ENCODE peak calls at places on chromosomes 1 and 21, in nine cellular contexts. F is CD8-positive, alpha-beta T cell; M is choroid plexus epithelial cell; W is MCF 10A; G is foreskin fibroblast; Q is left lung; L is GM12865; S is Peyer's patch; C is fibroblast of lung. T is an unnamed sample.

GRCh38 chr1:30675761-30676160 is 47.6 kb downstream of the MATN1 start:
- DNase-seq in C (peak), W (peak), L (no peak), Q (no peak), S (no peak), G (peak), F (no peak), M (peak), T (no peak)

GRCh38 chr1:62271932-62272728 is 47.1 kb downstream of the KANK4 start:
- DNase-seq in L (peak), M (no peak), G (peak), S (peak), Q (no peak), C (no peak), F (peak), W (no peak), T (no peak)

GRCh38 chr1:239125027-239125426 is 261.3 kb upstream of the CHRM3 start:
- DNase-seq in L (no peak), Q (no peak), C (peak), W (peak), F (no peak), M (no peak), G (peak), S (no peak), T (no peak)

GRCh38 chr1:41380979-41381690 is 19.9 kb downstream of the FOXO6 start:
- DNase-seq in M (no peak), L (no peak), G (peak), F (no peak), C (no peak), S (no peak), Q (no peak), W (no peak), T (peak)

GRCh38 chr1:241323510-241323909 is 33.5 kb downstream of the RGS7 start:
- DNase-seq in C (peak), W (peak), M (peak), Q (no peak), G (peak), S (no peak), F (no peak), L (peak), T (no peak)

GRCh38 chr1:91697322-91698260 is 188.4 kb downstream of the TGFBR3 start:
- DNase-seq in M (peak), S (no peak), Q (no peak), G (peak), F (peak), C (peak), L (peak), W (peak), T (peak)

GRCh38 chr1:12014141-12014981 is 4.9 kb upstream of the MIIP start:
- DNase-seq in M (no peak), G (peak), F (no peak), Q (peak), S (no peak), L (peak), W (no peak), C (peak), T (no peak)

GRCh38 chr1:2003564-2004131 is at the start of gene CFAP74:
- DNase-seq in Q (no peak), M (peak), F (no peak), G (peak), W (no peak), L (no peak), C (peak), S (no peak), T (no peak)

GRCh38 chr1:3727042-3727824 is 25.0 kb upstream of the CCDC27 start:
- DNase-seq in Q (no peak), G (peak), C (no peak), S (no peak), L (peak), F (no peak), W (no peak), M (peak), T (no peak)

GRCh38 chr21:25005388-25005787 is 601.9 kb downstream of the MRPL39 start:
- DNase-seq in W (peak), F (no peak), M (peak), S (no peak), G (peak), Q (no peak), L (no peak), C (peak), T (no peak)

GRCh38 chr1:37143818-37144217 is 109.5 kb upstream of the GRIK3 start:
- DNase-seq in Q (no peak), C (no peak), M (no peak), S (no peak), F (no peak), L (no peak), G (no peak), W (peak), T (no peak)

GRCh38 chr1:18535391-18536210 is 54.9 kb downstream of the KLHDC7A start:
- DNase-seq in G (no peak), F (no peak), L (no peak), S (peak), Q (no peak), C (no peak), W (no peak), M (no peak), T (no peak)

GRCh38 chr1:38829368-38829767 is 30.2 kb downstream of the RRAGC start:
- DNase-seq in W (no peak), F (no peak), M (peak), S (no peak), L (no peak), Q (no peak), C (no peak), G (no peak), T (no peak)

GRCh38 chr1:193914871-193915270 is 728.5 kb upstream of the B3GALT2 start:
- DNase-seq in Q (no peak), C (no peak), F (no peak), M (no peak), G (no peak), L (no peak), W (no peak), S (no peak), T (no peak)

GRCh38 chr1:230236951-230237350 is 169.9 kb downstream of the GALNT2 start:
- DNase-seq in L (no peak), M (peak), C (peak), W (no peak), F (no peak), G (peak), S (no peak), Q (no peak), T (no peak)

GRCh38 chr1:109011335-109011734 is 30.6 kb downstream of the WDR47 start:
- DNase-seq in L (no peak), F (no peak), W (no peak), Q (no peak), G (no peak), C (no peak), M (peak), S (no peak), T (no peak)

GRCh38 chr1:87598429-87598828 is 269.7 kb downstream of the LMO4 start:
- DNase-seq in C (no peak), G (no peak), F (no peak), M (peak), L (peak), S (no peak), W (no peak), Q (no peak), T (no peak)

GRCh38 chr1:218611916-218612580 is 266.9 kb downstream of the TGFB2 start:
- DNase-seq in Q (no peak), F (no peak), M (no peak), L (no peak), S (no peak), W (no peak), G (no peak), C (no peak), T (no peak)

GRCh38 chr1:21100496-21100895 is 76.2 kb downstream of the EIF4G3 start:
- DNase-seq in F (no peak), C (no peak), M (peak), W (peak), G (peak), L (no peak), Q (no peak), S (no peak), T (no peak)

GRCh38 chr1:42914092-42914625 is 44.5 kb downstream of the SLC2A1 start:
- DNase-seq in Q (no peak), S (no peak), W (no peak), M (no peak), G (no peak), C (no peak), L (no peak), F (no peak), T (no peak)

GRCh38 chr21:44892095-44892494 is 18.6 kb upstream of the PTTG1IP start:
- DNase-seq in S (no peak), W (no peak), L (no peak), C (no peak), G (no peak), Q (no peak), M (no peak), F (no peak), T (no peak)

GRCh38 chr1:117824612-117825011 is 104.8 kb downstream of the GDAP2 start:
- DNase-seq in W (no peak), F (no peak), G (no peak), L (no peak), Q (no peak), S (no peak), M (peak), C (peak), T (no peak)

GRCh38 chr21:36769051-36769867 is 70.3 kb downstream of the SIM2 start:
- DNase-seq in F (no peak), G (no peak), W (no peak), C (peak), M (peak), S (no peak), Q (no peak), L (no peak), T (no peak)

GRCh38 chr1:200153277-200154055 is 126.0 kb downstream of the NR5A2 start:
- DNase-seq in C (no peak), G (no peak), F (peak), M (peak), L (peak), S (no peak), Q (no peak), W (no peak), T (no peak)

GRCh38 chr1:100597784-100598183 is 59.8 kb downstream of the GPR88 start:
- DNase-seq in F (no peak), Q (no peak), G (no peak), M (peak), L (no peak), S (no peak), W (no peak), C (peak), T (no peak)

GRCh38 chr1:147500309-147500839 is 40.9 kb upstream of the BCL9 start:
- DNase-seq in G (no peak), Q (no peak), M (peak), W (no peak), L (no peak), F (no peak), C (no peak), S (no peak), T (no peak)

GRCh38 chr1:114152211-114153050 is 1.2 kb downstream of the SYT6 start:
- DNase-seq in W (no peak), S (no peak), F (no peak), M (peak), C (peak), L (no peak), Q (peak), G (peak), T (peak)

GRCh38 chr21:43262427-43262826 is 93.6 kb downstream of the CRYAA start:
- DNase-seq in C (no peak), W (no peak), M (no peak), S (no peak), G (no peak), Q (no peak), F (peak), L (no peak), T (no peak)

GRCh38 chr1:27605796-27606707 is 2.1 kb upstream of the AHDC1 start:
- DNase-seq in Q (no peak), L (peak), G (peak), M (peak), C (peak), S (peak), F (peak), W (peak), T (no peak)

GRCh38 chr21:28378026-28378425 is 614.7 kb downstream of the LTN1 start:
- DNase-seq in G (no peak), F (no peak), S (no peak), C (no peak), Q (no peak), W (no peak), M (no peak), L (no peak), T (no peak)

GRCh38 chr1:94048413-94049164 is 72.4 kb downstream of the ABCA4 start:
- DNase-seq in W (no peak), S (no peak), F (no peak), Q (no peak), L (no peak), M (peak), G (peak), C (peak), T (no peak)

GRCh38 chr1:201389066-201389465 is 10.1 kb downstream of the LAD1 start:
- DNase-seq in G (no peak), C (no peak), M (no peak), W (no peak), L (no peak), F (no peak), Q (no peak), S (no peak), T (no peak)

GRCh38 chr1:48387409-48387808 is 84.6 kb downstream of the SPATA6 start:
- DNase-seq in C (no peak), M (no peak), F (no peak), G (no peak), L (no peak), W (no peak), S (no peak), Q (no peak), T (no peak)

GRCh38 chr1:36352141-36352909 is 28.9 kb upstream of the EVA1B start:
- DNase-seq in S (no peak), W (no peak), M (peak), C (peak), Q (no peak), L (no peak), G (peak), F (no peak), T (no peak)

GRCh38 chr1:79353224-79353623 is 346.7 kb upstream of the ADGRL4 start:
- DNase-seq in M (peak), S (no peak), F (no peak), C (peak), Q (no peak), L (peak), W (peak), G (peak), T (no peak)

GRCh38 chr1:205568469-205569361 is 63.1 kb downstream of the ELK4 start:
- DNase-seq in G (peak), W (no peak), M (no peak), S (peak), F (no peak), Q (no peak), C (peak), L (no peak), T (no peak)

GRCh38 chr1:205568135-205568468 is 63.6 kb downstream of the CDK18 start:
- DNase-seq in S (no peak), M (no peak), C (no peak), G (no peak), W (no peak), F (no peak), L (no peak), Q (no peak), T (no peak)

GRCh38 chr1:205570173-205570501 is 61.7 kb downstream of the ELK4 start:
- DNase-seq in L (no peak), F (no peak), C (no peak), S (peak), W (no peak), G (no peak), Q (no peak), M (no peak), T (no peak)

GRCh38 chr1:205570796-205571537 is 60.8 kb downstream of the ELK4 start:
- DNase-seq in Q (no peak), L (no peak), M (no peak), C (no peak), S (peak), G (no peak), F (no peak), W (peak), T (no peak)

GRCh38 chr1:205569411-205570172 is 62.2 kb downstream of the ELK4 start:
- DNase-seq in M (no peak), W (no peak), G (no peak), C (no peak), F (no peak), S (peak), L (no peak), Q (no peak), T (no peak)
- TF ChIP-seq CTCF in M (no peak), W (no peak), G (no peak), C (no peak), F (no peak), S (no peak), L (no peak), Q (no peak), T (no peak)

GRCh38 chr1:206909167-206909882 is 12.1 kb downstream of the IL24 start:
- DNase-seq in L (no peak), Q (peak), F (no peak), W (peak), S (peak), M (peak), C (no peak), G (peak), T (no peak)
- TF ChIP-seq CTCF in L (no peak), Q (no peak), F (no peak), W (no peak), S (no peak), M (no peak), C (no peak), G (no peak), T (no peak)

GRCh38 chr1:31936278-31936965 is 1.7 kb downstream of the PTP4A2 start:
- DNase-seq in L (peak), Q (no peak), C (peak), F (no peak), G (peak), W (no peak), S (peak), M (peak), T (no peak)

GRCh38 chr1:31938184-31938975 is at the start of gene PTP4A2:
- DNase-seq in L (peak), S (peak), C (peak), G (peak), M (peak), W (peak), F (peak), Q (peak), T (peak)

GRCh38 chr1:31936966-31937299 is 1.2 kb downstream of the PTP4A2 start:
- DNase-seq in C (no peak), Q (no peak), L (no peak), M (no peak), F (no peak), W (no peak), S (no peak), G (no peak), T (no peak)

GRCh38 chr1:31937300-31938183 is 626 bp downstream of the PTP4A2 start:
- DNase-seq in G (peak), M (peak), F (peak), S (peak), W (no peak), C (peak), Q (peak), L (peak), T (peak)

DNA sequence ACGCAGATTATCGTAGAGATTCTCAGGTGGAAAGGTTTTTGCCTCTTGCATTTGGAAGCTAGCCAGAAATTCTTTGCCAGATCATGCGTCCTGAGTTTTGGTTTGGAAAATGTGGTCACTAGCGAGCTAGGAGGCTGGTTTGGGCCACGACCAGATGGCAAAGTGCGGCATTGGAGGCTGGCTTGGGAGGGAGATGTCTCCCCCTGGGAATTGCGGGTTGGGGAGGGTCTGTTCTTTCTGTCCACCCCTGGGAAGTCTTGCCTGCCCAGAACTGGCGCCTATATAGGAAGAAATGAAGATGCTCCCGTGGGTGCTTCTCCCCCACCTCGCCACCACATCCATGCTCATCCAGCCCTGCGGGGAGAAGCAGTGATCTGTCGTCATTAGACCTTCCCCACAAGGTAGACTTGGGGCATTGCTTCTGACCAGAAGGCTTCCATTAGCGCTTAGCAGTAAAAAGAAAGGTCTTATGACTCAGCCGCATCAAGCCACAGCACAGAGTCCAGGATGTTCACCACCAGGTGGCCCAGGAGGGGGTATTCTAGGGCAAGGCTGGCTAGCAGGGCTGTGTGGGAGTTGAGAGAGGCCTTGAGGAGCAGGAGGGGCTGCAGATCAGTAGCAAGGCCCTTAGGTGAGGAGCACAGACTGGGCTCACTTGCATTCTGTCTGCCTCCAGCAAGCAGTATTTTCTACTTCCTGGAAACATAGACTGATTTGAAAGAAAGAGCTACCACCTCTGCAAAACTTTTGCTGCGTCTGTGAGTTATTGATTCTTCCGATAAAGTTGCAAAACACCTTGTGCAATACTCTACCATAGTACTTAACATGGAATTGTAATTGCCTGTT is 1.5 kb upstream of the PTP4A2 start:
- DNase-seq in W (peak), Q (peak), S (peak), F (peak), G (peak), C (peak), M (peak), L (peak), T (peak)
- TF ChIP-seq CTCF in W (peak), Q (no peak), S (peak), F (peak), G (peak), C (peak), M (peak), L (peak), T (peak)

GRCh38 chr1:67818725-67819301 is 14.5 kb downstream of the GNG12 start:
- DNase-seq in L (no peak), C (peak), G (no peak), Q (no peak), F (no peak), W (peak), M (no peak), S (peak), T (no peak)
- TF ChIP-seq CTCF in L (no peak), C (no peak), G (no peak), Q (no peak), F (no peak), W (no peak), M (no peak), S (no peak), T (no peak)

DNA sequence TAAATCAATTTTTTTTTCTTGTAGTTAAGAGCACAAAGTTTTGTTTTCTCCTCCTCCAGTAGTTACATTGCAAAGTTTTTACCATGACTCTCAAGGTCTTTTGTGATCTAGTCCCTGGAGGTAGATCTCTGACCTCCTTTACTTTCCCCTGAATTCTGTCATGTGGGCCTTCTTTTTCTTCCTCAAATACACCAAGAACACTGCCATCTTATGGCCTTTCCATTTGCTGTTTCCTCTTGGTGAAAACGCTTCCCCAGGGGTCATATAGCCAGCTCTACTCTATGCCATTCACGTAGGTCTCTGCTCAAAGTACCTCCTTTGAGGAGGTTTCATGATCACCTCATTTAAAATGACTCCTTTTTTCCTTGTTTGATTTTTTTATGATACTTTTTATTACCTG is 2.7 kb downstream of the DDX20 start:
- DNase-seq in L (no peak), S (no peak), C (no peak), M (peak), W (no peak), G (no peak), Q (no peak), F (no peak), T (no peak)
- TF ChIP-seq CTCF in L (no peak), S (no peak), C (no peak), M (peak), W (no peak), G (no peak), Q (no peak), F (no peak), T (no peak)

DNA sequence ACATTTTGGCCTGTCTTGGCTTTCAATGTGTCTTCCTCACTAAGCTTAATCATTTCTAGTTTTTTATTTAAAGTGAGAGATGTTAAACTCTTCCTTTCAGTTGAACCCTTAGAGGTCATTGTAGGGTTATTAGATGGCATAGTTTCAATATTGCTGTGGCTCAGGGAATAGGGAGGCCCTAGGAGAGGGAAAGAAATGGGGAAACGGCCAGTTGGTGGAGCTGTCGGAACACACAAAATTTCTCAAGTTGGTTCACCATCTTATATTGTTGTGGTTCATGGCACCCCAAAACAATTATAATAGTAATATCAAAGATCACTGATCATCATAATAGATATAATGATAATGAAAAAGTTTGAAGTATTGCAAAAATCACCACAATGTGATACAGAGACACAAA is 31.4 kb upstream of the KAZN start:
- DNase-seq in G (no peak), W (peak), F (no peak), C (no peak), S (no peak), M (no peak), L (peak), Q (no peak), T (no peak)
- TF ChIP-seq CTCF in G (no peak), W (no peak), F (no peak), C (no peak), S (no peak), M (peak), L (no peak), Q (no peak), T (no peak)

GRCh38 chr1:17075470-17076255 is 21.8 kb upstream of the SDHB start:
- DNase-seq in W (peak), S (peak), G (peak), M (peak), Q (no peak), L (peak), F (no peak), C (no peak), T (no peak)
- TF ChIP-seq CTCF in W (peak), S (peak), G (peak), M (peak), Q (no peak), L (peak), F (no peak), C (no peak), T (no peak)

GRCh38 chr1:54973205-54973921 is 7.1 kb upstream of the TMEM61 start:
- DNase-seq in Q (no peak), C (peak), S (peak), L (no peak), G (peak), W (peak), F (no peak), M (peak), T (no peak)
- TF ChIP-seq CTCF in Q (no peak), C (peak), S (no peak), L (no peak), G (peak), W (peak), F (no peak), M (peak), T (no peak)

T was measured in natural killer cell.